ENCODE peak calls at places on chromosomes 7 and 10, in ten cellular contexts. B is A549, O is GM12878, X is ovary, M is uterus, Q is IMR-90, F is transverse colon, K is vagina, G is NB4, I is adrenal gland. D is an unnamed sample.

GRCh38 chr10:118241229-118242137 is 100.6 kb downstream of the FAM204A start:
- DNase-seq in B (peak), O (peak), X (peak), M (peak), Q (peak), F (peak), K (no peak), G (peak), I (peak), D (peak)

GRCh38 chr10:132141076-132141475 is 45.7 kb upstream of the DPYSL4 start:
- DNase-seq in B (no peak), O (no peak), X (peak), M (no peak), Q (no peak), F (no peak), K (no peak), G (no peak), I (no peak), D (no peak)

GRCh38 chr7:131108212-131108980 is 219.3 kb upstream of the MKLN1 start:
- DNase-seq in B (no peak), O (no peak), X (no peak), M (no peak), Q (peak), F (peak), K (no peak), G (peak), I (no peak), D (no peak)

GRCh38 chr7:66213637-66214036 is 8.5 kb downstream of the TPST1 start:
- DNase-seq in B (no peak), O (no peak), X (no peak), M (no peak), Q (peak), F (no peak), K (no peak), G (no peak), I (no peak), D (no peak)

GRCh38 chr10:45580781-45581496 is 91.6 kb downstream of the ZFAND4 start:
- DNase-seq in B (no peak), O (peak), X (no peak), M (no peak), Q (no peak), F (peak), K (no peak), G (peak), I (no peak), D (no peak)

GRCh38 chr7:106793015-106793651 is 71.9 kb upstream of the PIK3CG start:
- DNase-seq in B (peak), O (no peak), X (no peak), M (no peak), Q (peak), F (no peak), K (no peak), G (peak), I (no peak), D (no peak)

GRCh38 chr10:8498881-8499280 is 444.4 kb downstream of the GATA3 start:
- DNase-seq in B (no peak), O (no peak), X (no peak), M (no peak), Q (no peak), F (no peak), K (no peak), G (no peak), I (no peak), D (no peak)

GRCh38 chr7:115096262-115096661 is 174.4 kb downstream of the MDFIC start:
- DNase-seq in B (no peak), O (no peak), X (no peak), M (no peak), Q (no peak), F (no peak), K (no peak), G (no peak), I (no peak), D (no peak)

GRCh38 chr10:19713800-19714525 is 102.3 kb upstream of the PLXDC2 start:
- DNase-seq in B (no peak), O (no peak), X (no peak), M (peak), Q (no peak), F (no peak), K (no peak), G (no peak), I (no peak), D (no peak)

GRCh38 chr7:75038508-75038907 is 35.1 kb downstream of the RCC1L start:
- DNase-seq in B (no peak), O (no peak), X (no peak), M (no peak), Q (no peak), F (no peak), K (no peak), G (peak), I (no peak), D (no peak)

GRCh38 chr7:223118-223800 is 30.9 kb downstream of the FAM20C start:
- DNase-seq in B (no peak), O (no peak), X (no peak), M (no peak), Q (peak), F (no peak), K (no peak), G (no peak), I (no peak), D (no peak)

GRCh38 chr7:99822731-99823718 is 4.8 kb upstream of the CYP3A43 start:
- DNase-seq in B (no peak), O (no peak), X (no peak), M (no peak), Q (no peak), F (peak), K (no peak), G (no peak), I (no peak), D (no peak)

GRCh38 chr7:82416402-82416801 is 27.2 kb downstream of the CACNA2D1 start:
- DNase-seq in B (no peak), O (no peak), X (no peak), M (no peak), Q (no peak), F (no peak), K (no peak), G (no peak), I (no peak), D (no peak)

GRCh38 chr7:129332354-129333056 is 101.7 kb upstream of the STRIP2 start:
- DNase-seq in B (peak), O (no peak), X (no peak), M (no peak), Q (peak), F (no peak), K (no peak), G (no peak), I (no peak), D (peak)

GRCh38 chr10:112792487-112793196 is 157.4 kb upstream of the TCF7L2 start:
- DNase-seq in B (no peak), O (no peak), X (no peak), M (peak), Q (peak), F (peak), K (no peak), G (no peak), I (no peak), D (no peak)

GRCh38 chr10:97673736-97674525 is 13.1 kb downstream of the AVPI1 start:
- DNase-seq in B (no peak), O (no peak), X (peak), M (peak), Q (peak), F (no peak), K (no peak), G (peak), I (no peak), D (peak)

GRCh38 chr10:93028881-93029280 is 31.7 kb upstream of the CYP26C1 start:
- DNase-seq in B (peak), O (no peak), X (no peak), M (no peak), Q (peak), F (no peak), K (no peak), G (peak), I (no peak), D (no peak)

GRCh38 chr10:104777086-104777799 is 136.2 kb downstream of the SORCS3 start:
- DNase-seq in B (no peak), O (no peak), X (no peak), M (no peak), Q (no peak), F (no peak), K (no peak), G (no peak), I (no peak), D (no peak)

GRCh38 chr10:73629165-73629564 is 12.1 kb downstream of the MYOZ1 start:
- DNase-seq in B (no peak), O (no peak), X (no peak), M (no peak), Q (no peak), F (no peak), K (no peak), G (no peak), I (no peak), D (no peak)

GRCh38 chr10:59470570-59470969 is 108.2 kb upstream of the FAM13C start:
- DNase-seq in B (no peak), O (no peak), X (no peak), M (no peak), Q (no peak), F (no peak), K (no peak), G (no peak), I (no peak), D (no peak)

GRCh38 chr7:73941836-73942551 is 81.0 kb downstream of the TMEM270 start:
- DNase-seq in B (peak), O (no peak), X (no peak), M (no peak), Q (peak), F (no peak), K (no peak), G (no peak), I (no peak), D (peak)

GRCh38 chr10:12346707-12347106 is 2.6 kb upstream of the CAMK1D start:
- DNase-seq in B (no peak), O (no peak), X (no peak), M (no peak), Q (no peak), F (no peak), K (no peak), G (no peak), I (no peak), D (no peak)

GRCh38 chr7:70807650-70808049 is 324.3 kb upstream of the GALNT17 start:
- DNase-seq in B (no peak), O (no peak), X (no peak), M (no peak), Q (no peak), F (no peak), K (no peak), G (peak), I (no peak), D (no peak)

GRCh38 chr7:111741811-111742240 is 179.5 kb upstream of the IMMP2L start:
- DNase-seq in B (peak), O (peak), X (peak), M (peak), Q (peak), F (peak), K (no peak), G (peak), I (peak), D (peak)

GRCh38 chr7:101195884-101196283 is 5.0 kb downstream of the MOGAT3 start:
- DNase-seq in B (no peak), O (no peak), X (no peak), M (no peak), Q (no peak), F (no peak), K (no peak), G (no peak), I (no peak), D (no peak)

GRCh38 chr7:113113912-113114311 is 4.4 kb downstream of the SMIM30 start:
- DNase-seq in B (no peak), O (no peak), X (no peak), M (no peak), Q (no peak), F (no peak), K (no peak), G (peak), I (no peak), D (no peak)

GRCh38 chr7:29177963-29178612 is 16.5 kb upstream of the CHN2 start:
- DNase-seq in B (no peak), O (no peak), X (no peak), M (peak), Q (no peak), F (peak), K (no peak), G (peak), I (peak), D (no peak)

GRCh38 chr7:12119638-12120303 is 91.3 kb upstream of the TMEM106B start:
- DNase-seq in B (no peak), O (no peak), X (no peak), M (no peak), Q (no peak), F (no peak), K (no peak), G (no peak), I (no peak), D (no peak)

GRCh38 chr7:133052357-133052756 is 29.5 kb downstream of the CHCHD3 start:
- DNase-seq in B (no peak), O (no peak), X (no peak), M (no peak), Q (no peak), F (no peak), K (no peak), G (no peak), I (no peak), D (no peak)

GRCh38 chr7:29102554-29103151 is 43.7 kb downstream of the CPVL start:
- DNase-seq in B (peak), O (no peak), X (peak), M (peak), Q (peak), F (peak), K (no peak), G (peak), I (peak), D (peak)

DNA sequence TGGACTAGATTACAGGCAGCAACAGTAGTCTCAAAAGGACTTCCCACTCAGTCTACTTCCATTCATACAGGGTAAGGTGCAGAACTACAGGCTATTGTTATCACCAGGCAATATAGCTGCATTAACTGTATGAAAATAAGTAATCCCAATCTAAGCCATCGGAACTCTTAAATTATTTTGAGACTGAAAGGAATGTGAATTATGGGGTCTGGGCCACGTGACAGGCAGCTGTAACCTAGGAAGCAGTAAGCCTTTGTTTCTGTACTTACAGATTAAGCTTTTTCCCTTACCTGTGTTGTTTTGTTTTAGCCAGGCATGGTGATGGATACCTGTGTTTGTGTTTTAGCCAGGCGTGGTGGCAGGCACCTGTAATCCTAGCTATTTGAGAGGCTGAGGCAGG is 152.4 kb upstream of the TRIM24 start:
- DNase-seq in B (no peak), O (no peak), X (no peak), M (no peak), Q (no peak), F (no peak), K (no peak), G (no peak), I (no peak), D (no peak)
- TF ChIP-seq POLR2A in B (no peak), O (no peak), X (no peak), M (no peak), Q (no peak), F (no peak), K (no peak), G (no peak), I (no peak), D (no peak)

DNA sequence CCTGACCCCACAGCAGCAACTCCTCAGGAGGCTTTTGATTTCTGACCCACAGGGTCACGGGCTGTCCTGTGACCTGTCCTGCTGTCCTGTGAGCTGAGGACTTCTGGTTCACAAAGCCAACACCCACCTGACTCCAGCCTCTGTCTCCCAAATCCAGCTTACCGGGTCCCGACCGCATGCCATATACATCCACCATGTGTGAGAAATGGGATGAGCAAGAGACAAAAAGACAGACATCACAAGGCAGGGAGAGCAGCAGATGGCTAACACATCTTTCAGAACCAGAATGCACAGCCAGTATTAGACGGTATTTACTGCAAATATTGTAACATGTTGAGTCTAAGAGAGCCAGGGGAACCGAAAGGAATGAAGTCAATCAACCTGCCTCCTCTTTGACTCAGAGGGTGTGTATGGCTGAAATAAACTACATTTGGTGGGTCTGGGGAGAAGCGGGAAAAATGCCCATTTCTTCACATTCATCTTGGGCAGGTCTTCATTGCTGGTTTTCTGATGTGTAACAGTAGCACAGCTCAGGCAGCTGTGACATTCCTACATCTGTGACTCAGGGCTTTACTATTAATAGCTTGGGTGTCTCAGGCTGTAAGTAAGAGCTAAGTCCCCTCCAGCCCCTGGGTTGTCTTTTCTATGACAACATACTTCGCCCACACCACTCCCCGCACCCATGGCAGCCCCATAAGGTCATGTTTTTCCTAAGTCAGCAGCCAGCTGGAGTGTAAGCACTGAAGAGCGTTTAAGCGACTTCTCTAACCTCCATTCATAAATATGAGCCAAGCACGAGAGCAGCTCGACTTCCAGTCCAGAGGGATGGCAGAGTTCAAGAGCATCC is 25.0 kb downstream of the ABLIM1 start:
- DNase-seq in B (peak), O (no peak), X (peak), M (no peak), Q (peak), F (no peak), K (no peak), G (no peak), I (peak), D (peak)
- TF ChIP-seq POLR2A in B (no peak), O (no peak), X (no peak), M (no peak), Q (no peak), F (no peak), K (no peak), G (no peak), I (no peak), D (no peak)

GRCh38 chr10:102418612-102419560 is at the start of gene PSD:
- DNase-seq in B (no peak), O (no peak), X (peak), M (no peak), Q (no peak), F (no peak), K (no peak), G (peak), I (no peak), D (no peak)

GRCh38 chr10:102421645-102422585 is 1.3 kb downstream of the FBXL15 start:
- DNase-seq in B (no peak), O (no peak), X (peak), M (no peak), Q (no peak), F (peak), K (no peak), G (peak), I (peak), D (no peak)

GRCh38 chr10:102420810-102421644 is at the start of gene FBXL15:
- DNase-seq in B (peak), O (peak), X (peak), M (peak), Q (peak), F (peak), K (no peak), G (peak), I (peak), D (peak)

GRCh38 chr10:102419561-102420442 is 834 bp upstream of the FBXL15 start:
- DNase-seq in B (peak), O (no peak), X (peak), M (peak), Q (no peak), F (peak), K (no peak), G (peak), I (peak), D (no peak)

GRCh38 chr10:102420443-102420809 is 210 bp upstream of the FBXL15 start:
- DNase-seq in B (peak), O (no peak), X (no peak), M (no peak), Q (no peak), F (peak), K (no peak), G (no peak), I (no peak), D (peak)
- TF ChIP-seq POLR2A in B (no peak), O (no peak), X (no peak), M (no peak), Q (no peak), F (no peak), K (no peak), G (no peak), I (peak), D (no peak)

DNA sequence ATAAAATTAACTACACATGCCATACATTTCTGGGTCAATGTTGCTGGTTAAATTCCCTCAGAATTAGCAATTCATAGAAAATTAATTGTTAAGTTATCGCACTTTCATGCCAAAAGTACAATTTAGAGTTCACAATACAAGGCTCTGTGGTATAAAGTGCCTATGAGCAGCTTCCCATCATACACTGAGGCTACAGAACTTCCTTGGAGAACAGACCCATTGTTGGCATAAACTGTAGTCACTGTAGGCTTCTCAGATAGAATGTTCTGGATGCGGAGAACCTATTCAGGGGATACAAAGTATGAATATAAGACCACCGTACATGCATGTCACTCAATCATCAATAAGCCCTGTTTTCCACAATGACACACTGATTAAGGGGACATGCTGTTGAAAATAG is 9.0 kb upstream of the PON3 start:
- DNase-seq in B (no peak), O (no peak), X (no peak), M (no peak), Q (no peak), F (no peak), K (no peak), G (no peak), I (no peak), D (no peak)
- TF ChIP-seq POLR2A in B (no peak), O (no peak), X (no peak), M (no peak), Q (no peak), F (no peak), K (no peak), G (no peak), I (no peak), D (no peak)

GRCh38 chr7:156947120-156947843 is 2.2 kb upstream of the NOM1 start:
- DNase-seq in B (no peak), O (no peak), X (no peak), M (no peak), Q (no peak), F (no peak), K (no peak), G (no peak), I (no peak), D (no peak)

GRCh38 chr7:156948361-156948760 is 1.2 kb upstream of the NOM1 start:
- DNase-seq in B (no peak), O (no peak), X (no peak), M (no peak), Q (no peak), F (no peak), K (no peak), G (no peak), I (no peak), D (no peak)

GRCh38 chr7:156944876-156945275 is 4.6 kb upstream of the NOM1 start:
- DNase-seq in B (no peak), O (no peak), X (no peak), M (no peak), Q (no peak), F (no peak), K (no peak), G (no peak), I (no peak), D (no peak)

GRCh38 chr7:156950381-156950858 is 908 bp downstream of the NOM1 start:
- DNase-seq in B (no peak), O (no peak), X (no peak), M (no peak), Q (peak), F (no peak), K (no peak), G (no peak), I (no peak), D (no peak)

GRCh38 chr7:156949541-156950380 is at the start of gene NOM1:
- DNase-seq in B (peak), O (peak), X (peak), M (peak), Q (peak), F (peak), K (no peak), G (peak), I (peak), D (peak)
- TF ChIP-seq POLR2A in B (peak), O (peak), X (peak), M (peak), Q (peak), F (peak), K (no peak), G (peak), I (no peak), D (peak)